ENCODE peak calls at places on chromosome 6, in seven cellular contexts. One of them, this sample, is unnamed.

GRCh38 chr6:79438015-79438414 is 99.2 kb downstream of the LCA5 start:
- DNase-seq in uterus: no peak
- DNase-seq in thyroid gland: peak; percentile 51
- DNase-seq in neural progenitor cell: no peak
- DNase-seq in PC-3: no peak
- DNase-seq in Peyer's patch: no peak
- DNase-seq in lung: no peak
- DNase-seq in this sample: no peak

GRCh38 chr6:133890941-133891813 is 2.3 kb downstream of the TCF21 start:
- DNase-seq in PC-3: no peak
- DNase-seq in Peyer's patch: no peak
- DNase-seq in uterus: peak; percentile 49
- DNase-seq in thyroid gland: peak; percentile 13
- DNase-seq in lung: no peak
- DNase-seq in neural progenitor cell: peak; percentile 71
- DNase-seq in this sample: no peak

GRCh38 chr6:12875061-12875460 is 158.5 kb downstream of the PHACTR1 start:
- DNase-seq in Peyer's patch: no peak
- DNase-seq in thyroid gland: no peak
- DNase-seq in PC-3: peak; percentile 44
- DNase-seq in uterus: no peak
- DNase-seq in neural progenitor cell: no peak
- DNase-seq in lung: no peak
- DNase-seq in this sample: no peak

GRCh38 chr6:156740604-156741003 is 36.6 kb upstream of the ARID1B start:
- DNase-seq in Peyer's patch: no peak
- DNase-seq in uterus: no peak
- DNase-seq in PC-3: no peak
- DNase-seq in lung: no peak
- DNase-seq in thyroid gland: no peak
- DNase-seq in neural progenitor cell: no peak
- DNase-seq in this sample: no peak

GRCh38 chr6:148223424-148223842 is 119.2 kb upstream of the SASH1 start:
- DNase-seq in thyroid gland: no peak
- DNase-seq in uterus: no peak
- DNase-seq in lung: no peak
- DNase-seq in PC-3: peak; percentile 14
- DNase-seq in Peyer's patch: no peak
- DNase-seq in neural progenitor cell: no peak
- DNase-seq in this sample: no peak

GRCh38 chr6:42405025-42405424 is 46.7 kb downstream of the TRERF1 start:
- DNase-seq in neural progenitor cell: no peak
- DNase-seq in thyroid gland: no peak
- DNase-seq in Peyer's patch: no peak
- DNase-seq in PC-3: peak; percentile 41
- DNase-seq in lung: no peak
- DNase-seq in uterus: no peak
- DNase-seq in this sample: no peak

GRCh38 chr6:66429220-66429619 is 722.2 kb upstream of the EYS start:
- DNase-seq in thyroid gland: no peak
- DNase-seq in uterus: no peak
- DNase-seq in neural progenitor cell: no peak
- DNase-seq in PC-3: no peak
- DNase-seq in lung: no peak
- DNase-seq in Peyer's patch: no peak
- DNase-seq in this sample: no peak

GRCh38 chr6:109453594-109454482 is 1.7 kb downstream of the MICAL1 start:
- DNase-seq in neural progenitor cell: no peak
- DNase-seq in Peyer's patch: no peak
- DNase-seq in lung: no peak
- DNase-seq in PC-3: no peak
- DNase-seq in uterus: peak; percentile 51
- DNase-seq in thyroid gland: no peak
- DNase-seq in this sample: no peak

GRCh38 chr6:51289041-51289440 is 470.4 kb downstream of the TFAP2B start:
- DNase-seq in neural progenitor cell: no peak
- DNase-seq in PC-3: peak; percentile 44
- DNase-seq in uterus: no peak
- DNase-seq in thyroid gland: no peak
- DNase-seq in lung: no peak
- DNase-seq in Peyer's patch: no peak
- DNase-seq in this sample: no peak

GRCh38 chr6:139881728-139882211 is 507.3 kb upstream of the CITED2 start:
- DNase-seq in uterus: no peak
- DNase-seq in neural progenitor cell: peak; percentile 42
- DNase-seq in lung: no peak
- DNase-seq in PC-3: peak; percentile 54
- DNase-seq in Peyer's patch: no peak
- DNase-seq in thyroid gland: peak; percentile 42
- DNase-seq in this sample: no peak

GRCh38 chr6:92180090-92180489 is 1239.3 kb downstream of the EPHA7 start:
- DNase-seq in thyroid gland: no peak
- DNase-seq in neural progenitor cell: no peak
- DNase-seq in lung: no peak
- DNase-seq in Peyer's patch: no peak
- DNase-seq in uterus: no peak
- DNase-seq in PC-3: no peak
- DNase-seq in this sample: no peak

GRCh38 chr6:109458774-109459531 is 3.4 kb upstream of the MICAL1 start:
- DNase-seq in uterus: no peak
- DNase-seq in PC-3: no peak
- DNase-seq in neural progenitor cell: peak; percentile 53
- DNase-seq in thyroid gland: no peak
- DNase-seq in Peyer's patch: peak; percentile 62
- DNase-seq in lung: no peak
- DNase-seq in this sample: no peak

GRCh38 chr6:149856256-149856994 is 7.7 kb downstream of the LRP11 start:
- DNase-seq in thyroid gland: no peak
- DNase-seq in PC-3: peak; percentile 23
- DNase-seq in neural progenitor cell: no peak
- DNase-seq in uterus: no peak
- DNase-seq in lung: no peak
- DNase-seq in Peyer's patch: no peak
- DNase-seq in this sample: no peak

GRCh38 chr6:26470643-26471042 is 12.9 kb downstream of the BTN2A1 start:
- DNase-seq in uterus: no peak
- DNase-seq in thyroid gland: no peak
- DNase-seq in lung: no peak
- DNase-seq in neural progenitor cell: no peak
- DNase-seq in Peyer's patch: no peak
- DNase-seq in PC-3: no peak
- DNase-seq in this sample: no peak

GRCh38 chr6:74979065-74979766 is 226.6 kb downstream of the COL12A1 start:
- DNase-seq in thyroid gland: no peak
- DNase-seq in Peyer's patch: no peak
- DNase-seq in neural progenitor cell: no peak
- DNase-seq in lung: no peak
- DNase-seq in PC-3: peak; percentile 43
- DNase-seq in uterus: no peak
- DNase-seq in this sample: no peak

GRCh38 chr6:26577720-26578072 is 19.1 kb upstream of the ABT1 start:
- DNase-seq in PC-3: no peak
- DNase-seq in lung: no peak
- DNase-seq in Peyer's patch: no peak
- DNase-seq in uterus: no peak
- DNase-seq in neural progenitor cell: no peak
- DNase-seq in thyroid gland: no peak
- DNase-seq in this sample: no peak

GRCh38 chr6:53111865-53112264 is 36.8 kb downstream of the GCM1 start:
- DNase-seq in Peyer's patch: no peak
- DNase-seq in PC-3: no peak
- DNase-seq in uterus: no peak
- DNase-seq in thyroid gland: no peak
- DNase-seq in neural progenitor cell: no peak
- DNase-seq in lung: no peak
- DNase-seq in this sample: no peak

GRCh38 chr6:30000156-30000791 is 57.9 kb downstream of the HLA-A start:
- DNase-seq in neural progenitor cell: no peak
- DNase-seq in PC-3: no peak
- DNase-seq in Peyer's patch: no peak
- DNase-seq in thyroid gland: no peak
- DNase-seq in uterus: no peak
- DNase-seq in lung: no peak
- DNase-seq in this sample: no peak

GRCh38 chr6:33993653-33994052 is 152.2 kb downstream of the GRM4 start:
- DNase-seq in PC-3: no peak
- DNase-seq in uterus: no peak
- DNase-seq in thyroid gland: no peak
- DNase-seq in Peyer's patch: no peak
- DNase-seq in lung: no peak
- DNase-seq in neural progenitor cell: no peak
- DNase-seq in this sample: no peak

GRCh38 chr6:158284340-158285210 is 27.7 kb upstream of the TULP4 start:
- DNase-seq in thyroid gland: peak; percentile 92
- DNase-seq in uterus: no peak
- DNase-seq in Peyer's patch: peak; percentile 25
- DNase-seq in neural progenitor cell: peak; percentile 54
- DNase-seq in PC-3: no peak
- DNase-seq in lung: no peak
- DNase-seq in this sample: peak; percentile 24

GRCh38 chr6:3384346-3385143 is 72.3 kb downstream of the SLC22A23 start:
- DNase-seq in Peyer's patch: no peak
- DNase-seq in thyroid gland: no peak
- DNase-seq in uterus: no peak
- DNase-seq in PC-3: no peak
- DNase-seq in lung: no peak
- DNase-seq in neural progenitor cell: no peak
- DNase-seq in this sample: no peak

GRCh38 chr6:3383525-3383924 is 73.3 kb downstream of the SLC22A23 start:
- DNase-seq in lung: no peak
- DNase-seq in thyroid gland: peak; percentile 73
- DNase-seq in uterus: no peak
- DNase-seq in PC-3: peak; percentile 85
- DNase-seq in neural progenitor cell: no peak
- DNase-seq in Peyer's patch: no peak
- DNase-seq in this sample: no peak

GRCh38 chr6:3382399-3383279 is 74.2 kb downstream of the SLC22A23 start:
- DNase-seq in uterus: no peak
- DNase-seq in PC-3: peak; percentile 94
- DNase-seq in neural progenitor cell: no peak
- DNase-seq in Peyer's patch: no peak
- DNase-seq in thyroid gland: no peak
- DNase-seq in lung: no peak
- DNase-seq in this sample: no peak

GRCh38 chr6:3386374-3386857 is 70.4 kb downstream of the SLC22A23 start:
- DNase-seq in Peyer's patch: no peak
- DNase-seq in neural progenitor cell: no peak
- DNase-seq in PC-3: no peak
- DNase-seq in thyroid gland: peak; percentile 39
- DNase-seq in lung: no peak
- DNase-seq in uterus: no peak
- DNase-seq in this sample: no peak

GRCh38 chr6:3385660-3386151 is 71.1 kb downstream of the SLC22A23 start:
- DNase-seq in lung: no peak
- DNase-seq in thyroid gland: peak; percentile 85
- DNase-seq in PC-3: no peak
- DNase-seq in uterus: no peak
- DNase-seq in neural progenitor cell: no peak
- DNase-seq in Peyer's patch: no peak
- DNase-seq in this sample: no peak
- H3K4me1 ChIP-seq in lung: peaks cover 8% of the 10 kb centered on the region
- H3K4me1 ChIP-seq in thyroid gland: peaks cover 44% of the 10 kb centered on the region
- H3K4me1 ChIP-seq in PC-3: peaks cover 45% of the 10 kb centered on the region
- H3K4me1 ChIP-seq in uterus: no peaks in the 10 kb centered on the region
- H3K4me1 ChIP-seq in neural progenitor cell: peaks cover 9% of the 10 kb centered on the region
- H3K4me1 ChIP-seq in Peyer's patch: peaks cover 4% of the 10 kb centered on the region
- H3K4me1 ChIP-seq in this sample: no peaks in the 10 kb centered on the region

GRCh38 chr6:128882991-128883571 is at the start of gene LAMA2:
- DNase-seq in neural progenitor cell: peak; percentile 84
- DNase-seq in thyroid gland: peak; percentile 62
- DNase-seq in uterus: peak; percentile 83
- DNase-seq in lung: peak; percentile 50
- DNase-seq in PC-3: no peak
- DNase-seq in Peyer's patch: no peak
- DNase-seq in this sample: no peak

GRCh38 chr6:128885381-128885780 is 2.4 kb downstream of the LAMA2 start:
- DNase-seq in lung: no peak
- DNase-seq in uterus: no peak
- DNase-seq in thyroid gland: no peak
- DNase-seq in neural progenitor cell: no peak
- DNase-seq in PC-3: no peak
- DNase-seq in Peyer's patch: no peak
- DNase-seq in this sample: no peak

GRCh38 chr6:128882560-128882959 is 378 bp upstream of the LAMA2 start:
- DNase-seq in uterus: no peak
- DNase-seq in PC-3: no peak
- DNase-seq in Peyer's patch: no peak
- DNase-seq in lung: no peak
- DNase-seq in thyroid gland: no peak
- DNase-seq in neural progenitor cell: peak; percentile 7
- DNase-seq in this sample: no peak
- H3K4me3 ChIP-seq in uterus: peak overlapping the region; percentile 42
- H3K4me3 ChIP-seq in PC-3: no peak overlapping the region
- H3K4me3 ChIP-seq in Peyer's patch: peak overlapping the region; percentile 44
- H3K4me3 ChIP-seq in lung: no peak overlapping the region
- H3K4me3 ChIP-seq in thyroid gland: no peak overlapping the region
- H3K4me3 ChIP-seq in neural progenitor cell: peak overlapping the region; percentile 40
- H3K4me3 ChIP-seq in this sample: no peak overlapping the region

GRCh38 chr6:170243791-170244291 is 47.0 kb downstream of the DLL1 start:
- DNase-seq in neural progenitor cell: peak; percentile 49
- DNase-seq in Peyer's patch: no peak
- DNase-seq in thyroid gland: no peak
- DNase-seq in uterus: no peak
- DNase-seq in lung: no peak
- DNase-seq in PC-3: no peak
- DNase-seq in this sample: no peak

GRCh38 chr6:170247178-170247701 is 43.6 kb downstream of the DLL1 start:
- DNase-seq in neural progenitor cell: no peak
- DNase-seq in PC-3: no peak
- DNase-seq in thyroid gland: no peak
- DNase-seq in lung: no peak
- DNase-seq in Peyer's patch: no peak
- DNase-seq in uterus: no peak
- DNase-seq in this sample: no peak

GRCh38 chr6:170245233-170245992 is 45.5 kb downstream of the DLL1 start:
- DNase-seq in neural progenitor cell: no peak
- DNase-seq in lung: no peak
- DNase-seq in PC-3: no peak
- DNase-seq in thyroid gland: no peak
- DNase-seq in uterus: no peak
- DNase-seq in Peyer's patch: no peak
- DNase-seq in this sample: no peak

GRCh38 chr6:170244721-170245201 is 46.1 kb downstream of the DLL1 start:
- DNase-seq in Peyer's patch: no peak
- DNase-seq in lung: no peak
- DNase-seq in thyroid gland: no peak
- DNase-seq in uterus: no peak
- DNase-seq in neural progenitor cell: no peak
- DNase-seq in PC-3: no peak
- DNase-seq in this sample: no peak

GRCh38 chr6:170243386-170243785 is 47.5 kb downstream of the DLL1 start:
- DNase-seq in thyroid gland: no peak
- DNase-seq in neural progenitor cell: no peak
- DNase-seq in Peyer's patch: no peak
- DNase-seq in uterus: no peak
- DNase-seq in PC-3: no peak
- DNase-seq in lung: no peak
- DNase-seq in this sample: no peak
- TF ChIP-seq CTCF in thyroid gland: no peak
- TF ChIP-seq CTCF in neural progenitor cell: no peak
- TF ChIP-seq CTCF in Peyer's patch: no peak
- TF ChIP-seq CTCF in uterus: no peak
- TF ChIP-seq CTCF in PC-3: no peak
- TF ChIP-seq CTCF in lung: no peak
- TF ChIP-seq CTCF in this sample: no peak

GRCh38 chr6:35585688-35586087 is 73.0 kb upstream of the TULP1 start:
- DNase-seq in lung: no peak
- DNase-seq in neural progenitor cell: no peak
- DNase-seq in uterus: no peak
- DNase-seq in Peyer's patch: no peak
- DNase-seq in thyroid gland: no peak
- DNase-seq in PC-3: no peak
- DNase-seq in this sample: no peak
- H3K4me1 ChIP-seq in lung: peaks cover 10% of the 10 kb centered on the region
- H3K4me1 ChIP-seq in neural progenitor cell: no peaks in the 10 kb centered on the region
- H3K4me1 ChIP-seq in uterus: peaks cover 11% of the 10 kb centered on the region
- H3K4me1 ChIP-seq in Peyer's patch: peaks cover 15% of the 10 kb centered on the region
- H3K4me1 ChIP-seq in thyroid gland: peaks cover 77% of the 10 kb centered on the region
- H3K4me1 ChIP-seq in PC-3: no peaks in the 10 kb centered on the region
- H3K4me1 ChIP-seq in this sample: peaks cover 62% of the 10 kb centered on the region

This sample was measured in CD8-positive, alpha-beta T cell.